ENCODE peak calls at places on chromosome X, in nine cellular contexts. E, W, I, G, Q, H, Y, L and Z are unnamed samples. For H3K4me1, the result is how much of the 10 kb centered on the place peaks cover.

GRCh38 chrX:150704030-150704613 is 10.9 kb downstream of the MTMR1 start:
- DNase-seq in E (no peak), W (no peak), I (no peak), G (no peak), Q (no peak), H (no peak), Y (peak), L (no peak), Z (no peak)

GRCh38 chrX:86237482-86237881 is 89.2 kb downstream of the DACH2 start:
- DNase-seq in E (no peak), W (no peak), I (no peak), G (no peak), Q (no peak), H (no peak), Y (no peak), L (no peak), Z (no peak)

GRCh38 chrX:70293621-70294020 is 3.7 kb downstream of the KIF4A start:
- DNase-seq in E (no peak), W (no peak), I (no peak), G (no peak), Q (no peak), H (no peak), Y (no peak), L (no peak), Z (no peak)

GRCh38 chrX:63713510-63713909 is 71.5 kb downstream of the ARHGEF9 start:
- DNase-seq in E (no peak), W (peak), I (no peak), G (peak), Q (no peak), H (peak), Y (no peak), L (no peak), Z (no peak)

GRCh38 chrX:134810211-134810610 is 151.9 kb upstream of the PLAC1 start:
- DNase-seq in E (no peak), W (no peak), I (no peak), G (no peak), Q (no peak), H (no peak), Y (no peak), L (no peak), Z (no peak)

GRCh38 chrX:119605739-119606507 is at the start of gene NKRF:
- DNase-seq in E (peak), W (peak), I (peak), G (peak), Q (peak), H (peak), Y (peak), L (peak), Z (peak)

GRCh38 chrX:151825927-151826471 is 86.7 kb upstream of the MAGEA4 start:
- DNase-seq in E (no peak), W (no peak), I (no peak), G (no peak), Q (no peak), H (no peak), Y (peak), L (peak), Z (peak)

GRCh38 chrX:40773809-40774208 is 38.5 kb upstream of the MED14 start:
- DNase-seq in E (no peak), W (no peak), I (no peak), G (no peak), Q (no peak), H (no peak), Y (no peak), L (no peak), Z (no peak)

GRCh38 chrX:129606918-129607317 is 47.8 kb downstream of the APLN start:
- DNase-seq in E (no peak), W (peak), I (peak), G (no peak), Q (peak), H (no peak), Y (peak), L (peak), Z (no peak)

GRCh38 chrX:17390325-17390992 is 15.5 kb downstream of the NHS start:
- DNase-seq in E (no peak), W (no peak), I (no peak), G (no peak), Q (no peak), H (no peak), Y (no peak), L (no peak), Z (no peak)

GRCh38 chrX:96715412-96715940 is 30.8 kb downstream of the DIAPH2 start:
- DNase-seq in E (no peak), W (no peak), I (no peak), G (no peak), Q (no peak), H (no peak), Y (no peak), L (no peak), Z (no peak)

GRCh38 chrX:15474058-15474457 is 19.1 kb downstream of the PIR start:
- DNase-seq in E (no peak), W (no peak), I (no peak), G (no peak), Q (no peak), H (no peak), Y (no peak), L (no peak), Z (no peak)

GRCh38 chrX:1144293-1144692 is 68.2 kb downstream of the CRLF2 start:
- DNase-seq in E (no peak), W (peak), I (no peak), G (no peak), Q (no peak), H (no peak), Y (no peak), L (no peak), Z (peak)

GRCh38 chrX:20361081-20361889 is 94.6 kb upstream of the RPS6KA3 start:
- DNase-seq in E (no peak), W (no peak), I (no peak), G (no peak), Q (no peak), H (peak), Y (peak), L (peak), Z (no peak)

GRCh38 chrX:125219852-125220251 is 99.8 kb upstream of the TEX13C start:
- DNase-seq in E (no peak), W (no peak), I (no peak), G (no peak), Q (no peak), H (no peak), Y (no peak), L (no peak), Z (no peak)

GRCh38 chrX:53085661-53086229 is 3.6 kb downstream of the TSPYL2 start:
- DNase-seq in E (no peak), W (no peak), I (no peak), G (no peak), Q (peak), H (no peak), Y (no peak), L (no peak), Z (no peak)

GRCh38 chrX:25527596-25527995 is 511.8 kb upstream of the ARX start:
- DNase-seq in E (no peak), W (no peak), I (no peak), G (no peak), Q (no peak), H (no peak), Y (no peak), L (no peak), Z (no peak)

GRCh38 chrX:9188117-9188516 is 154.2 kb upstream of the FAM9B start:
- DNase-seq in E (no peak), W (no peak), I (peak), G (no peak), Q (no peak), H (no peak), Y (no peak), L (no peak), Z (no peak)

GRCh38 chrX:148995661-148996060 is 495.2 kb downstream of the AFF2 start:
- DNase-seq in E (no peak), W (no peak), I (no peak), G (no peak), Q (no peak), H (no peak), Y (no peak), L (no peak), Z (no peak)

GRCh38 chrX:110383414-110383813 is 24.8 kb downstream of the RTL9 start:
- DNase-seq in E (no peak), W (no peak), I (no peak), G (no peak), Q (no peak), H (no peak), Y (no peak), L (no peak), Z (no peak)

GRCh38 chrX:45715787-45716186 is 515.1 kb upstream of the DIPK2B start:
- DNase-seq in E (no peak), W (no peak), I (no peak), G (no peak), Q (no peak), H (no peak), Y (no peak), L (no peak), Z (no peak)

GRCh38 chrX:41720125-41720780 is 3.7 kb upstream of the GPR82 start:
- DNase-seq in E (no peak), W (peak), I (no peak), G (no peak), Q (no peak), H (no peak), Y (no peak), L (no peak), Z (no peak)

GRCh38 chrX:103758555-103758954 is 18.1 kb upstream of the PLP1 start:
- DNase-seq in E (no peak), W (no peak), I (no peak), G (no peak), Q (no peak), H (no peak), Y (no peak), L (no peak), Z (no peak)

GRCh38 chrX:45696762-45697161 is 496.1 kb upstream of the DIPK2B start:
- DNase-seq in E (no peak), W (no peak), I (no peak), G (no peak), Q (no peak), H (no peak), Y (no peak), L (no peak), Z (no peak)

GRCh38 chrX:103107836-103108235 is 14.9 kb upstream of the NXF3 start:
- DNase-seq in E (no peak), W (no peak), I (no peak), G (no peak), Q (no peak), H (no peak), Y (peak), L (no peak), Z (no peak)

GRCh38 chrX:115948018-115948923 is 222.3 kb upstream of the AGTR2 start:
- DNase-seq in E (no peak), W (peak), I (peak), G (no peak), Q (no peak), H (no peak), Y (no peak), L (no peak), Z (no peak)

GRCh38 chrX:115952417-115953092 is 218.0 kb upstream of the AGTR2 start:
- DNase-seq in E (no peak), W (no peak), I (peak), G (no peak), Q (no peak), H (no peak), Y (no peak), L (no peak), Z (no peak)

GRCh38 chrX:115946059-115946458 is 224.5 kb upstream of the AGTR2 start:
- DNase-seq in E (no peak), W (no peak), I (no peak), G (no peak), Q (no peak), H (no peak), Y (no peak), L (no peak), Z (no peak)

DNA sequence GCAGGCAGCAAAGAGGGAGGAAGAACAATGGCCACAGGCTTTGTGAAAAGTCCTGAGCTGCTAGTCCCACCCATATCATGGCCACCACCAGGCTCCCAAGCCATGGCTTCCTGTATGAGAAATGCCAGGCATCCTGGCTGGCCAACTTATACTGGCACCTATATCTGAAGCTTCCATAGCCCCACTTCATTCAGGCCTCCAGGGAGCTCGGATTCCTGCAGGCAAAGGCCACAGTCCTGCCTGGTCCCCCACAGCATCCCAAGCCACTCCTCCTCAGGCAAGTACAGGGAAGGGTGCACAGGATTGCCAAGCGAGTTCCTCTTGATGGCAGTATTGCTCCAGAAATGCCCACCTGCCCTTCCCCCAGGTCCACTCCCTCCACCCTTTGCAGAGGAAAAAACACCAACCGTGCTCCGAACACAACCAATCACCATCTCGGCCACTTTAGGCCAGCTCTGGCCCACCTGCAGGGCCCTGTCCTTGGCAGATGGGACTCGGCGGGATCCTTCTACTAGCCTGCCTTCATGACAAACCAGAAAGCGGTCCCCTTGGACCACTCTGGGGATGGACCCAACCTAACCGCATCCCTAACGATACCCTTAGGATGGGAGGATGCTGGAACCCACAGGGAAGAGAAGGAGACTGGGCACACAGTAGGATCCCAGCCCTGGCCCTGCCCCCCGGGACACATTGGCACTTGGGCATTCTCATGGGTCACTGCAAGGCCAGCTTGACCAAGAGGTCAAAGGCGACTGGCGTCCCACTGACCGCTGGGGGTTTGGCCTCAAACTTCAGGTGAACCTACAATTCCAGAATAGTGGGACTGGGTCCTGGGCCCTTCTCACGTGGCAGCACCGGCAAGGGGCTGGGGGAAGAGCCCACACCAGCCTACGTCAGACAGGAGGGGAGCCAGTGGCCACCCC is 220.4 kb upstream of the AGTR2 start:
- DNase-seq in E (no peak), W (peak), I (peak), G (no peak), Q (peak), H (no peak), Y (no peak), L (no peak), Z (no peak)
- H3K4me1 ChIP-seq in E (under half), W (under half), I (under half), G (under half), Q (under half), H (under half), Y (under half), L (under half), Z (under half)

DNA sequence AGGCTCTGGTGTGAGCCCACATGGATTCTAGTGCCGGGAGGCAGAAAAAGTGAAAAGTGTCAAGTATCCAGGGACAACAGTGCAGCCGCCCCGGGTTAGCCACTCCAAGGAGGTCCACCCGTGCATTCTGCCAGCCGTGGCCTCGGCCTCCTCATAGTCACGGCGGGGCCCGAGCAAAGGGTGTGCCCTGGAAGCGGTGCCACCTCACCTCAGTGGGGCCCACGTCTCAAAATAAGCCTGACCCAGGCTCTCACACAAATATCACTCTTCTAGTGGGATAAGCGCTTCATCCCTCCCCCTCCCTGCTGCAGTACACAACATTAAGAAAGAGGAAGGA is 427 bp upstream of the KLHL13 start:
- DNase-seq in E (peak), W (no peak), I (no peak), G (no peak), Q (no peak), H (no peak), Y (no peak), L (peak), Z (no peak)
- H3K4me3 ChIP-seq in E (peak), W (peak), I (peak), G (peak), Q (peak), H (peak), Y (no peak), L (peak), Z (peak)

DNA sequence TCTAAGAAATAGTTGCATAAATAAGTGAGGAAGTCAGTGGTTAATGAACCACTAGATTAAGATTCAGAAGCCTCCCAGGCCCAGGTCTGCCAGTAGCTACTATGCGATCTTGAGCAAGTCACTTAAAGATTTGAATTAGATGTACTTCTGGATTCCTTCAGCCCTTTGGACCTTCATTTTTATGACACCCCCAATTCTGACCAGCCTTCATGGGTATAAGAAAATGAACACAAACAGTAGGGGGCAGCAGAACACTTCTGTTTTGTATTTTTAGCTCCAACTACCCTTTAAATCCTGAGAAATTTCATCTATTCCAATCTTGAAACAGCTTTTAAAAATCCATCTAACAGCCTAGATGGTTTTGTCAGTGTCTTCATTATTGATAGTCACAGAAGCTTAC is 19.0 kb downstream of the TMEM47 start:
- DNase-seq in E (no peak), W (no peak), I (peak), G (no peak), Q (no peak), H (no peak), Y (peak), L (peak), Z (no peak)
- TF ChIP-seq CTCF in E (no peak), W (peak), I (peak), G (peak), Q (no peak), H (peak), Y (peak), L (peak), Z (peak)

GRCh38 chrX:2711441-2711840 is 20.3 kb downstream of the CD99 start:
- DNase-seq in E (no peak), W (no peak), I (no peak), G (no peak), Q (no peak), H (no peak), Y (no peak), L (no peak), Z (no peak)

GRCh38 chrX:2708601-2709200 is 17.6 kb downstream of the CD99 start:
- DNase-seq in E (no peak), W (no peak), I (no peak), G (no peak), Q (no peak), H (no peak), Y (peak), L (no peak), Z (no peak)

GRCh38 chrX:2708016-2708415 is 16.9 kb downstream of the CD99 start:
- DNase-seq in E (no peak), W (peak), I (no peak), G (no peak), Q (no peak), H (no peak), Y (no peak), L (no peak), Z (no peak)

GRCh38 chrX:2710496-2710895 is 19.4 kb downstream of the CD99 start:
- DNase-seq in E (no peak), W (no peak), I (no peak), G (no peak), Q (no peak), H (no peak), Y (no peak), L (no peak), Z (no peak)

DNA sequence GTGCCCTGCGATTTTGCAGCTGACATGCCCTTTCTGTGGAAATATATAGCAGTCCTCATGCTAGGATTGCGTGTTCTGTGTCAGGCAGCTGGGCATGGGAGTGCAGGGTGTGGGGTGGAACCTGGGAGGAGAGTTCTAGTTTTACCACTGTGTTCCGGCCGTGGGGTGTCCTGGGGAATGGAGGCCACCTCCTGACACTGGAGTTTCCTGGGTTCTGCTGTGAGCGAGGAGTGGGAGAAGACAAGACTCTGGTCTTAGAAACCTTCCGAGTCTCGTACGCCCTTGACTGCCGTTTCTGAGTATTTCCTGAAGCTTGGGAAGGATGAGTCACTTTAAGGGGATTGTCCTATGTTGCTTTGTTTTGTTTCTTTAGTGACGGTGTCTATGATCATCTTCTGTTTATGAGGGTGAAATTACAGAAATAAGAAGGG is 19.0 kb downstream of the CD99 start:
- DNase-seq in E (peak), W (peak), I (no peak), G (no peak), Q (no peak), H (no peak), Y (peak), L (no peak), Z (no peak)
- H3K4me1 ChIP-seq in E (half or more), W (under half), I (under half), G (under half), Q (under half), H (half or more), Y (under half), L (under half), Z (half or more)

GRCh38 chrX:48697182-48697727 is 721 bp downstream of the SUV39H1 start:
- DNase-seq in E (no peak), W (peak), I (no peak), G (no peak), Q (no peak), H (no peak), Y (no peak), L (no peak), Z (no peak)

GRCh38 chrX:48694776-48695523 is 1.6 kb upstream of the SUV39H1 start:
- DNase-seq in E (no peak), W (no peak), I (no peak), G (no peak), Q (no peak), H (no peak), Y (no peak), L (no peak), Z (no peak)

GRCh38 chrX:48696301-48697181 is at the start of gene SUV39H1:
- DNase-seq in E (peak), W (peak), I (peak), G (peak), Q (peak), H (peak), Y (peak), L (peak), Z (peak)

GRCh38 chrX:48695925-48696300 is 621 bp upstream of the SUV39H1 start:
- DNase-seq in E (no peak), W (no peak), I (peak), G (no peak), Q (no peak), H (no peak), Y (no peak), L (no peak), Z (no peak)

DNA sequence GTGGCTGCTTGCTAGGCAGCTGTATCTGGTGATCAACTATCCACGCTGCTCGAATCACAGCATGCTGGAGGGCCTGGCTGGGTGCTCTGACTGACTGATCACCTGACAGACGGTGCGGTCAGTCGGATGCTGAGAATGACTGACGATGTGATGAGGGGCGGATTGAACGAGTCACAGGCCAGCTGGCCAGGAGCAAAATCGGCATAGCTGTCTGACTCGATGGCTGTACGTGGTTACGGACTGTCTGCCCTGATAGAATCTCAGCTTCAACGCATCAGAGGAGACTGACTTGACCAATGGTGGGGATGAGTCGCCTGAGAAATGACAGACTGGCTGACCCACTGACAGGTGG is 1.0 kb upstream of the SUV39H1 start:
- DNase-seq in E (no peak), W (no peak), I (no peak), G (no peak), Q (no peak), H (no peak), Y (no peak), L (no peak), Z (no peak)
- H3K4me3 ChIP-seq in E (peak), W (peak), I (peak), G (peak), Q (peak), H (peak), Y (no peak), L (peak), Z (peak)